ENCODE peak calls at places on chromosomes 12 and 14, in six cellular contexts. M, A, H, J, V and N are unnamed samples.

GRCh38 chr12:71011261-71011660 is 90.7 kb upstream of the PTPRR start:
- DNase-seq in M (no peak), A (peak), H (no peak), J (no peak), V (peak), N (no peak)

GRCh38 chr14:88521818-88522217 is 33.0 kb downstream of the PTPN21 start:
- DNase-seq in M (no peak), A (peak), H (no peak), J (no peak), V (peak), N (no peak)

GRCh38 chr12:105040476-105040875 is 43.8 kb downstream of the ALDH1L2 start:
- DNase-seq in M (no peak), A (no peak), H (no peak), J (no peak), V (no peak), N (no peak)

GRCh38 chr12:22684526-22685118 is 59.7 kb downstream of the ETNK1 start:
- DNase-seq in M (peak), A (peak), H (no peak), J (peak), V (peak), N (peak)

GRCh38 chr12:126247936-126248335 is 1182.7 kb downstream of the AACS start:
- DNase-seq in M (no peak), A (no peak), H (no peak), J (no peak), V (peak), N (no peak)

GRCh38 chr12:50017653-50018052 is 7.6 kb downstream of the RACGAP1 start:
- DNase-seq in M (no peak), A (no peak), H (no peak), J (no peak), V (no peak), N (no peak)

GRCh38 chr12:65631621-65632111 is 192.6 kb upstream of the HMGA2 start:
- DNase-seq in M (no peak), A (peak), H (no peak), J (peak), V (peak), N (no peak)

GRCh38 chr12:62006076-62006732 is 254.0 kb upstream of the USP15 start:
- DNase-seq in M (peak), A (peak), H (peak), J (peak), V (peak), N (peak)

GRCh38 chr12:95205685-95206084 is 11.6 kb downstream of the FGD6 start:
- DNase-seq in M (no peak), A (peak), H (peak), J (peak), V (peak), N (peak)

GRCh38 chr12:43210437-43211197 is 341.4 kb downstream of the ADAMTS20 start:
- DNase-seq in M (no peak), A (peak), H (no peak), J (peak), V (peak), N (no peak)

GRCh38 chr12:9049520-9050133 is 60.3 kb downstream of the KLRG1 start:
- DNase-seq in M (peak), A (peak), H (no peak), J (peak), V (peak), N (peak)

GRCh38 chr14:54690887-54691286 is 124.0 kb downstream of the SAMD4A start:
- DNase-seq in M (no peak), A (no peak), H (no peak), J (no peak), V (no peak), N (no peak)

GRCh38 chr12:46764005-46764404 is 61.8 kb downstream of the SLC38A4 start:
- DNase-seq in M (no peak), A (no peak), H (no peak), J (no peak), V (no peak), N (no peak)

GRCh38 chr14:30710870-30711269 is 88.8 kb downstream of the SCFD1 start:
- DNase-seq in M (no peak), A (no peak), H (no peak), J (no peak), V (peak), N (no peak)

GRCh38 chr14:68998062-68998461 is 19.0 kb upstream of the ACTN1 start:
- DNase-seq in M (no peak), A (no peak), H (no peak), J (no peak), V (no peak), N (no peak)

GRCh38 chr12:102573237-102573636 is 92.9 kb upstream of the IGF1 start:
- DNase-seq in M (no peak), A (no peak), H (no peak), J (no peak), V (peak), N (no peak)

GRCh38 chr12:12319501-12320322 is 30.3 kb downstream of the MANSC1 start:
- DNase-seq in M (no peak), A (no peak), H (no peak), J (no peak), V (peak), N (no peak)

GRCh38 chr12:44377443-44378160 is 498.5 kb downstream of the NELL2 start:
- DNase-seq in M (no peak), A (no peak), H (no peak), J (no peak), V (no peak), N (no peak)

GRCh38 chr14:101958418-101959185 is 5.8 kb upstream of the DYNC1H1 start:
- DNase-seq in M (no peak), A (no peak), H (no peak), J (no peak), V (no peak), N (no peak)

GRCh38 chr12:129839679-129840078 is 64.1 kb downstream of the TMEM132D start:
- DNase-seq in M (no peak), A (no peak), H (no peak), J (no peak), V (peak), N (no peak)

GRCh38 chr12:30732954-30733637 is 21.7 kb downstream of the CAPRIN2 start:
- DNase-seq in M (no peak), A (no peak), H (no peak), J (peak), V (no peak), N (no peak)

GRCh38 chr14:34113051-34113511 is 162.2 kb upstream of the EGLN3 start:
- DNase-seq in M (no peak), A (peak), H (no peak), J (peak), V (peak), N (no peak)

GRCh38 chr14:106210650-106211049 is 684.3 kb downstream of the TMEM121 start:
- DNase-seq in M (no peak), A (no peak), H (no peak), J (no peak), V (no peak), N (no peak)

GRCh38 chr14:36827861-36828260 is 166.2 kb downstream of the PAX9 start:
- DNase-seq in M (no peak), A (no peak), H (no peak), J (peak), V (no peak), N (no peak)

GRCh38 chr14:58663494-58664111 is 25.8 kb downstream of the DACT1 start:
- DNase-seq in M (peak), A (no peak), H (no peak), J (peak), V (peak), N (no peak)

GRCh38 chr14:22190411-22191191 is 398.4 kb downstream of the DAD1 start:
- DNase-seq in M (no peak), A (peak), H (no peak), J (peak), V (peak), N (no peak)

GRCh38 chr14:42642787-42643186 is 1036.1 kb downstream of the LRFN5 start:
- DNase-seq in M (no peak), A (no peak), H (no peak), J (no peak), V (no peak), N (no peak)
- TF ChIP-seq CTCF in M (no peak), A (no peak), H (no peak), J (no peak), V (no peak), N (no peak)

DNA sequence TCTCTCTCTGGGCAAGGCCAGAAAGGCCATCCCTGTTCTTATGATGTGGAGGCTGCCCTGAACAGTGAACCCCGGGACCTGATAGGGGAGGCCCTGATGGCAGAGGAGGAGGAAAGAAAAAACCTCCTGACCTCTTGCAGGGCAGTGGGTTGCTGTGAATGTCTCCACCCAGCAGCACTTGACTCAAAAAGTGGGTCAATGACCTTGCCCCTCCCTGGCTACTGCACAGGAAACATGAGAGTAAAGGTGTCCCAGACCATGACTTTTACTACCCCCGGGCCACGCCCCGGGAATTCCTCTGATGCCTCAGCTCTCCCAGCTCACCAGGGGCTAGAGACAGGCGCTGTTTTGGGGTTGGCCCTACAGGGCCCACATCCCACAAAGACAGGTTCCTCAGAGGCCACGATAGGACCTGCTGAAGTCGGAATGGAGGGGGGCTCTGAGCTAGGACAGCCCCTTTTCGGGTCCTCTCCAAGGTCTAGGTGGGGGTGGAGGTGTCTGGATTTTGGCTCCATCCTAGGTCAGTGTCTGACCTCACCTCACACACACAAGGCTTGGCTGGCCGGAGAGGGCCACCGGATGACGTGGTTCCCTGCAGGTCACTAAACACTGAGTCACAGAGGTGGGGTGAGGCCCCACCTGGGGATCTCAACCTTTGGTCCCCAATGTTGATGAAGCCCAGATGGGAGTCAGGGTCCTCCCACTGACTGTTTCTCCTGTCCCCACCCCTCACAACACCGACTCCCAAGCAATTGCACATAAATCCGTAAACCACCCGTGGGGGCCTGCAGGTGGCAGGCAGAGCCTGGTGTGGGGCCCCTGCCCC is 1.6 kb downstream of the RHOF start:
- DNase-seq in M (no peak), A (peak), H (no peak), J (no peak), V (no peak), N (no peak)
- H3K9ac ChIP-seq in M (no peak), A (peak), H (no peak), J (no peak), V (no peak), N (no peak)

GRCh38 chr12:89157413-89157812 is 194.9 kb downstream of the DUSP6 start:
- DNase-seq in M (no peak), A (no peak), H (no peak), J (no peak), V (no peak), N (no peak)
- H3K4me2 ChIP-seq in M (no peak), A (no peak), H (no peak), J (no peak), V (no peak), N (no peak)

DNA sequence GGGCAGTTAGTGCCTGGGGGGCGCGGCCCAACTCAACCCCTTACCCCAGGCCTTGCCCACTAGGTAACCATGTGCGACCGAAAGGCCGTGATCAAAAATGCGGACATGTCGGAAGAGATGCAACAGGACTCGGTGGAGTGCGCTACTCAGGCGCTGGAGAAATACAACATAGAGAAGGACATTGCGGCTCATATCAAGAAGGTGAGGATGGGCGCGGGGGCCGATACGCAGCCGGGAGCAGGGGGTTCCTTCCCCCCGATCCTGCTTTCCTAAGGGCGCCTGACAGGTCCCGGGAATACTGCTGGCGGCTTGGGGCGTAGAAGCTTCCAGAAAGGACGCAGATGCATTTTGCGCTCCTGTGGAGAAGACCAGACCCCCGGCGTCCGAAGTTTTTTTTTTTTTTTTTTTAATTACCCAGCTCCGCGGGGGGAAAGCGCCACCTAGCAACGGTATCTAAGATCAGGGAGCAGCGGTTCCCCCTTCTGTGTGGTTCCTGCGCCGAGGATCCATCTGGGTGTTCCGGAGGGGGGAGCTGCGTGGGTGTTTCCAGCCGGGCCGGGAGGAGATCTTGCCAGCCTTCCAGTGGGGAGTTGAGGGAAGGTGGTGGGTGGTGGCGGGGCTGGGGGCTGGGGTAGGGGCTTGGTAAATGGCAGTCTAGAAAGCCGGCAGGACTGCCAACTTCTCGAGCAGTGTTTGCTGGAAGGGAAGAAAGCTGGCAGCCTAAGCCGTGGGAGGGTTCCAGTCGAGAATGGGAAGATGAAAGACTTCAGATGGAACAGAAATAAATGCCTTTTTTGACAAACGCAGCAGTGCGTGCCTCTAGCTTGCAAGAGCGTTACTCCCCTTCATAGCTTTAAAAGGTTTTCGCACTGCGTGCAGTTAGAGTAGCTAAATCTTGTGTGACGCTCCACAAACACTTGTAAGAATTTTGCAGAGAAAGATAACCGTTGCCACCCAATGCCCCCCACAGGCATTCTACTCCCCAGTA is 734 bp downstream of the DYNLL1 start:
- DNase-seq in M (peak), A (peak), H (peak), J (peak), V (peak), N (peak)
- TF ChIP-seq CTCF in M (peak), A (peak), H (no peak), J (peak), V (no peak), N (peak)

GRCh38 chr14:75254381-75254821 is 24.2 kb upstream of the FOS start:
- DNase-seq in M (no peak), A (peak), H (no peak), J (peak), V (no peak), N (no peak)
- H3K9ac ChIP-seq in M (no peak), A (peak), H (no peak), J (peak), V (no peak), N (no peak)

GRCh38 chr12:123142948-123143752 is 7.7 kb downstream of the PITPNM2 start:
- DNase-seq in M (no peak), A (no peak), H (peak), J (no peak), V (peak), N (peak)
- H3K4me2 ChIP-seq in M (peak), A (no peak), H (no peak), J (no peak), V (peak), N (no peak)

DNA sequence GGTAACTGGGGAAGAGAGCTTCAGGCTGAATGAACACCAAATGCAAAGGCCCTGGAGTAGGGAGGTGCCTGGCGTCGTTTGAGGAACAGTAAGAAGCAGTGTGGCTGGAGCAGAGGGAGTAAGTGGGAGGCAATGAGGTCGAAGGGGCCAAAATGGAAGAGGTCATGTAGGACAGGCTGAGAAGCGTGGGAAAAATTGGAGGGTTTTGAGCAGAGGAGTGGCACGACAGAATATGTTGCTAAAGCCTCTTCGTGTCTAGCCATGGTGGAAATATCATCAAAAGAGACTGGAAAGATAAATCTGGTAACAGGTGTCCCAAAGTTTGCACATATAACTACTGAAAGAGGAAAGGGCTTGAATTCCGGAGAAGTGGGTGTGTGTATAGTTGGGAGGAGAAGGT is 1.9 kb downstream of the TRIM9 start:
- DNase-seq in M (no peak), A (no peak), H (no peak), J (no peak), V (no peak), N (no peak)
- TF ChIP-seq CTCF in M (no peak), A (no peak), H (no peak), J (no peak), V (no peak), N (no peak)

GRCh38 chr14:39614292-39614923 is 182.2 kb upstream of the FBXO33 start:
- DNase-seq in M (no peak), A (no peak), H (no peak), J (no peak), V (no peak), N (no peak)
- H3K9ac ChIP-seq in M (no peak), A (no peak), H (no peak), J (no peak), V (no peak), N (no peak)

GRCh38 chr14:77790566-77791224 is 9.2 kb upstream of the ADCK1 start:
- DNase-seq in M (no peak), A (no peak), H (no peak), J (peak), V (no peak), N (no peak)
- H3K4me2 ChIP-seq in M (no peak), A (no peak), H (no peak), J (no peak), V (no peak), N (no peak)